ENCODE peak calls at places on chromosomes 3 and 15, in four cellular contexts. One of them, this sample, is unnamed. For H3K79me2, the result is how much of the 10 kb centered on the place peaks cover.

GRCh38 chr15:99954361-99955180 is 221.3 kb upstream of the LYSMD4 start:
- DNase-seq in H1: no peak
- DNase-seq in H9: no peak
- DNase-seq in mesendoderm: peak
- DNase-seq in this sample: no peak

GRCh38 chr3:161443921-161444457 is 52.6 kb upstream of the OTOL1 start:
- DNase-seq in H9: no peak
- DNase-seq in H1: no peak
- DNase-seq in mesendoderm: no peak
- DNase-seq in this sample: no peak

GRCh38 chr3:177885063-177885462 is 651.2 kb upstream of the KCNMB2 start:
- DNase-seq in H1: no peak
- DNase-seq in H9: no peak
- DNase-seq in mesendoderm: no peak
- DNase-seq in this sample: no peak

GRCh38 chr15:65525622-65526021 is 4.6 kb upstream of the HACD3 start:
- DNase-seq in H9: no peak
- DNase-seq in mesendoderm: no peak
- DNase-seq in H1: no peak
- DNase-seq in this sample: no peak

GRCh38 chr3:3665961-3666640 is 133.1 kb upstream of the LRRN1 start:
- DNase-seq in H1: no peak
- DNase-seq in H9: no peak
- DNase-seq in mesendoderm: no peak
- DNase-seq in this sample: peak

GRCh38 chr3:173109143-173109542 is 31.9 kb downstream of the SPATA16 start:
- DNase-seq in H1: no peak
- DNase-seq in H9: no peak
- DNase-seq in mesendoderm: peak
- DNase-seq in this sample: no peak

GRCh38 chr15:77187751-77188464 is 117.0 kb upstream of the TSPAN3 start:
- DNase-seq in H1: no peak
- DNase-seq in mesendoderm: no peak
- DNase-seq in H9: no peak
- DNase-seq in this sample: peak

GRCh38 chr3:13161771-13162535 is 88.7 kb upstream of the IQSEC1 start:
- DNase-seq in H9: peak
- DNase-seq in mesendoderm: no peak
- DNase-seq in H1: no peak
- DNase-seq in this sample: no peak

GRCh38 chr3:122609798-122610559 is 32.5 kb downstream of the PARP15 start:
- DNase-seq in H1: no peak
- DNase-seq in H9: no peak
- DNase-seq in mesendoderm: no peak
- DNase-seq in this sample: no peak

GRCh38 chr15:37135225-37135624 is 34.9 kb upstream of the MEIS2 start:
- DNase-seq in mesendoderm: peak
- DNase-seq in H1: no peak
- DNase-seq in H9: peak
- DNase-seq in this sample: peak

GRCh38 chr3:122665226-122665786 is 15.3 kb upstream of the PARP14 start:
- DNase-seq in H9: no peak
- DNase-seq in H1: no peak
- DNase-seq in mesendoderm: peak
- DNase-seq in this sample: no peak

GRCh38 chr15:80836223-80836622 is 57.1 kb downstream of the CEMIP start:
- DNase-seq in H9: no peak
- DNase-seq in mesendoderm: no peak
- DNase-seq in H1: no peak
- DNase-seq in this sample: peak

GRCh38 chr3:126313580-126314304 is 43.5 kb downstream of the KLF15 start:
- DNase-seq in H1: no peak
- DNase-seq in mesendoderm: no peak
- DNase-seq in H9: peak
- DNase-seq in this sample: no peak

GRCh38 chr15:58839485-58839884 is 68.4 kb downstream of the MINDY2 start:
- DNase-seq in H1: no peak
- DNase-seq in mesendoderm: peak
- DNase-seq in H9: no peak
- DNase-seq in this sample: peak

GRCh38 chr3:187227658-187228258 is 30.5 kb downstream of the RTP1 start:
- DNase-seq in H1: no peak
- DNase-seq in H9: no peak
- DNase-seq in mesendoderm: no peak
- DNase-seq in this sample: peak

GRCh38 chr15:40046721-40047412 is 7.9 kb upstream of the SRP14 start:
- DNase-seq in H1: no peak
- DNase-seq in mesendoderm: no peak
- DNase-seq in H9: no peak
- DNase-seq in this sample: peak

GRCh38 chr3:119604878-119605277 is 7.2 kb downstream of the PLA1A start:
- DNase-seq in H9: no peak
- DNase-seq in H1: no peak
- DNase-seq in mesendoderm: no peak
- DNase-seq in this sample: no peak

GRCh38 chr3:89690649-89691048 is 583.2 kb downstream of the EPHA3 start:
- DNase-seq in H1: no peak
- DNase-seq in H9: no peak
- DNase-seq in mesendoderm: peak
- DNase-seq in this sample: no peak

GRCh38 chr3:190064112-190064511 is 56.6 kb downstream of the P3H2 start:
- DNase-seq in H1: no peak
- DNase-seq in H9: no peak
- DNase-seq in mesendoderm: no peak
- DNase-seq in this sample: no peak

GRCh38 chr15:75929799-75930565 is 26.3 kb downstream of the FBXO22 start:
- DNase-seq in mesendoderm: no peak
- DNase-seq in H9: no peak
- DNase-seq in H1: no peak
- DNase-seq in this sample: no peak

GRCh38 chr3:194685723-194686413 is at the start of gene FAM43A:
- DNase-seq in H1: peak
- DNase-seq in H9: peak
- DNase-seq in mesendoderm: peak
- DNase-seq in this sample: peak

GRCh38 chr15:36414670-36415069 is 164.8 kb upstream of the CDIN1 start:
- DNase-seq in H1: no peak
- DNase-seq in mesendoderm: no peak
- DNase-seq in H9: no peak
- DNase-seq in this sample: no peak

GRCh38 chr3:64815195-64815627 is 127.4 kb upstream of the ADAMTS9 start:
- DNase-seq in H1: no peak
- DNase-seq in H9: no peak
- DNase-seq in mesendoderm: no peak
- DNase-seq in this sample: peak

GRCh38 chr3:124792341-124793034 is 62.2 kb downstream of the UMPS start:
- DNase-seq in H9: no peak
- DNase-seq in H1: no peak
- DNase-seq in mesendoderm: no peak
- DNase-seq in this sample: no peak

GRCh38 chr3:164458986-164459385 is 619.3 kb downstream of the SI start:
- DNase-seq in H1: no peak
- DNase-seq in mesendoderm: no peak
- DNase-seq in H9: no peak
- DNase-seq in this sample: no peak

GRCh38 chr3:131728898-131729297 is 226.1 kb upstream of the MRPL3 start:
- DNase-seq in mesendoderm: peak
- DNase-seq in H1: no peak
- DNase-seq in H9: no peak
- DNase-seq in this sample: peak

GRCh38 chr3:54712539-54712938 is 215.3 kb downstream of the LRTM1 start:
- DNase-seq in H9: no peak
- DNase-seq in mesendoderm: no peak
- DNase-seq in H1: no peak
- DNase-seq in this sample: no peak

GRCh38 chr3:126438746-126439145 is 36.9 kb downstream of the ZXDC start:
- DNase-seq in mesendoderm: no peak
- DNase-seq in H1: no peak
- DNase-seq in H9: peak
- DNase-seq in this sample: peak

GRCh38 chr3:48467473-48468267 is 21.1 kb downstream of the ATRIP start:
- DNase-seq in mesendoderm: no peak
- DNase-seq in H1: no peak
- DNase-seq in H9: no peak
- DNase-seq in this sample: no peak

GRCh38 chr3:141412936-141413354 is 44.6 kb downstream of the ZBTB38 start:
- DNase-seq in H1: no peak
- DNase-seq in mesendoderm: no peak
- DNase-seq in H9: no peak
- DNase-seq in this sample: peak

GRCh38 chr3:7917443-7918151 is 584.0 kb upstream of the LMCD1 start:
- DNase-seq in H1: no peak
- DNase-seq in H9: no peak
- DNase-seq in mesendoderm: no peak
- DNase-seq in this sample: no peak

GRCh38 chr3:81242871-81243270 is 518.6 kb downstream of the GBE1 start:
- DNase-seq in H9: no peak
- DNase-seq in H1: no peak
- DNase-seq in mesendoderm: peak
- DNase-seq in this sample: no peak

GRCh38 chr3:53046171-53047170 is 598 bp upstream of the SFMBT1 start:
- DNase-seq in mesendoderm: peak
- DNase-seq in H1: peak
- DNase-seq in H9: peak
- DNase-seq in this sample: no peak

GRCh38 chr3:21292971-21293370 is 458.0 kb downstream of the ZNF385D start:
- DNase-seq in H1: no peak
- DNase-seq in H9: no peak
- DNase-seq in mesendoderm: no peak
- DNase-seq in this sample: no peak

GRCh38 chr3:94285874-94286273 is 223.0 kb downstream of the NSUN3 start:
- DNase-seq in mesendoderm: no peak
- DNase-seq in H9: no peak
- DNase-seq in H1: no peak
- DNase-seq in this sample: peak

GRCh38 chr3:32681811-32682210 is 3.2 kb upstream of the CNOT10 start:
- DNase-seq in H1: no peak
- DNase-seq in mesendoderm: no peak
- DNase-seq in H9: no peak
- DNase-seq in this sample: peak

GRCh38 chr3:66322436-66322835 is 101.6 kb downstream of the SLC25A26 start:
- DNase-seq in mesendoderm: no peak
- DNase-seq in H9: no peak
- DNase-seq in H1: no peak
- DNase-seq in this sample: no peak
- H3K4ac ChIP-seq in mesendoderm: no peak
- H3K4ac ChIP-seq in H9: no peak
- H3K4ac ChIP-seq in H1: no peak
- H3K4ac ChIP-seq in this sample: no peak

GRCh38 chr3:14405120-14405885 is 2.9 kb downstream of the SLC6A6 start:
- DNase-seq in mesendoderm: no peak
- DNase-seq in H1: no peak
- DNase-seq in H9: no peak
- DNase-seq in this sample: no peak

GRCh38 chr3:14404396-14405119 is 2.2 kb downstream of the SLC6A6 start:
- DNase-seq in H1: no peak
- DNase-seq in mesendoderm: no peak
- DNase-seq in H9: no peak
- DNase-seq in this sample: no peak

GRCh38 chr3:14401692-14402303 is 608 bp upstream of the SLC6A6 start:
- DNase-seq in mesendoderm: no peak
- DNase-seq in H9: no peak
- DNase-seq in H1: no peak
- DNase-seq in this sample: no peak

GRCh38 chr3:14402304-14402811 is at the start of gene SLC6A6:
- DNase-seq in mesendoderm: peak
- DNase-seq in H1: peak
- DNase-seq in H9: peak
- DNase-seq in this sample: peak

GRCh38 chr3:14403636-14404395 is 1.4 kb downstream of the SLC6A6 start:
- DNase-seq in H9: no peak
- DNase-seq in mesendoderm: no peak
- DNase-seq in H1: no peak
- DNase-seq in this sample: no peak
- H3K79me2 ChIP-seq in H9: under half
- H3K79me2 ChIP-seq in mesendoderm: half or more
- H3K79me2 ChIP-seq in H1: half or more
- H3K79me2 ChIP-seq in this sample: under half

GRCh38 chr3:11582123-11582968 is 61.4 kb downstream of the VGLL4 start:
- DNase-seq in H1: no peak
- DNase-seq in mesendoderm: peak
- DNase-seq in H9: peak
- DNase-seq in this sample: no peak
- H3K4me2 ChIP-seq in H1: peak
- H3K4me2 ChIP-seq in mesendoderm: peak
- H3K4me2 ChIP-seq in H9: peak
- H3K4me2 ChIP-seq in this sample: peak

GRCh38 chr3:55721716-55722484 is 234.8 kb upstream of the WNT5A start:
- DNase-seq in H1: no peak
- DNase-seq in H9: no peak
- DNase-seq in mesendoderm: peak
- DNase-seq in this sample: peak
- H3K4ac ChIP-seq in H1: no peak
- H3K4ac ChIP-seq in H9: no peak
- H3K4ac ChIP-seq in mesendoderm: peak
- H3K4ac ChIP-seq in this sample: peak

GRCh38 chr15:38260077-38260476 is 7.4 kb downstream of the SPRED1 start:
- DNase-seq in mesendoderm: peak
- DNase-seq in H1: no peak
- DNase-seq in H9: no peak
- DNase-seq in this sample: no peak
- H3K79me2 ChIP-seq in mesendoderm: half or more
- H3K79me2 ChIP-seq in H1: half or more
- H3K79me2 ChIP-seq in H9: half or more
- H3K79me2 ChIP-seq in this sample: under half

GRCh38 chr15:48273047-48273446 is 58.2 kb upstream of the DUT start:
- DNase-seq in mesendoderm: peak
- DNase-seq in H1: no peak
- DNase-seq in H9: no peak
- DNase-seq in this sample: peak
- H3K4me2 ChIP-seq in mesendoderm: no peak
- H3K4me2 ChIP-seq in H1: no peak
- H3K4me2 ChIP-seq in H9: no peak
- H3K4me2 ChIP-seq in this sample: no peak

This sample was measured in trophoblast cell.